ENCODE peak calls at places on chromosomes 2 and 18, in seven cellular contexts. Z is stomach, S is heart left ventricle, V is sigmoid colon, F is transverse colon, O is ovary, G is K562. R is an unnamed sample.

GRCh38 chr18:31206787-31207381 is 44.2 kb upstream of the DSC1 start:
- DNase-seq in V (no peak), O (no peak), G (peak; percentile 27), F (peak; percentile 91), S (peak; percentile 66), Z (peak; percentile 81), R (peak; percentile 92)

GRCh38 chr2:30716117-30716900 is 90.9 kb downstream of the CAPN13 start:
- DNase-seq in V (peak; percentile 33), S (no peak), F (no peak), G (no peak), Z (peak; percentile 19), O (no peak), R (no peak)

GRCh38 chr2:53314718-53315117 is 452.9 kb upstream of the CHAC2 start:
- DNase-seq in O (no peak), Z (no peak), S (no peak), G (no peak), V (no peak), F (no peak), R (no peak)

GRCh38 chr2:40315684-40316083 is 136.2 kb downstream of the SLC8A1 start:
- DNase-seq in Z (peak; percentile 26), G (no peak), V (no peak), S (no peak), F (no peak), O (no peak), R (no peak)

GRCh38 chr2:157603203-157603602 is 25.5 kb downstream of the ACVR1C start:
- DNase-seq in O (no peak), Z (no peak), S (no peak), G (no peak), V (no peak), F (no peak), R (no peak)

GRCh38 chr2:3662239-3662638 is 4.2 kb downstream of the ALLC start:
- DNase-seq in G (no peak), F (no peak), S (no peak), O (no peak), V (no peak), Z (no peak), R (peak; percentile 34)

GRCh38 chr2:106107509-106108131 is 86.5 kb downstream of the UXS1 start:
- DNase-seq in F (no peak), V (no peak), G (no peak), S (no peak), Z (no peak), O (no peak), R (no peak)

GRCh38 chr2:60531638-60532216 is 21.7 kb downstream of the BCL11A start:
- DNase-seq in V (peak; percentile 55), S (no peak), F (peak; percentile 60), G (no peak), Z (no peak), O (no peak), R (no peak)

GRCh38 chr2:189763908-189764661 is 1.5 kb upstream of the OSGEPL1 start:
- DNase-seq in V (no peak), S (no peak), O (no peak), F (no peak), Z (no peak), G (no peak), R (no peak)

GRCh38 chr2:30666307-30666874 is 140.9 kb downstream of the CAPN13 start:
- DNase-seq in O (no peak), G (no peak), V (peak; percentile 85), Z (no peak), F (no peak), S (no peak), R (peak; percentile 56)

GRCh38 chr18:6755107-6755506 is 25.6 kb downstream of the ARHGAP28 start:
- DNase-seq in S (no peak), G (no peak), V (no peak), O (no peak), F (no peak), Z (no peak), R (no peak)

GRCh38 chr2:158182681-158183350 is 81.1 kb downstream of the UPP2 start:
- DNase-seq in V (no peak), O (no peak), G (no peak), F (no peak), Z (no peak), S (no peak), R (no peak)

GRCh38 chr2:9699139-9699823 is 68.5 kb upstream of the YWHAQ start:
- DNase-seq in Z (no peak), S (no peak), G (peak; percentile 75), O (no peak), V (peak; percentile 12), F (no peak), R (no peak)

GRCh38 chr18:44895176-44895798 is 214.6 kb downstream of the SETBP1 start:
- DNase-seq in G (peak; percentile 15), S (peak; percentile 50), Z (peak; percentile 57), O (no peak), F (peak; percentile 76), V (no peak), R (peak; percentile 37)

GRCh38 chr2:164014791-164015190 is 279.0 kb upstream of the FIGN start:
- DNase-seq in V (no peak), Z (no peak), G (no peak), O (no peak), S (no peak), F (no peak), R (no peak)

GRCh38 chr2:220370764-220371163 is 743.3 kb downstream of the SLC4A3 start:
- DNase-seq in G (no peak), S (no peak), O (no peak), F (no peak), V (no peak), Z (no peak), R (no peak)

GRCh38 chr2:127525692-127526141 is 572 bp downstream of the IWS1 start:
- DNase-seq in G (no peak), V (no peak), F (no peak), O (no peak), Z (no peak), S (no peak), R (peak; percentile 86)
- TF ChIP-seq POLR2A in G (no peak), V (no peak), F (no peak), O (no peak), Z (no peak), S (no peak), R (no peak)

DNA sequence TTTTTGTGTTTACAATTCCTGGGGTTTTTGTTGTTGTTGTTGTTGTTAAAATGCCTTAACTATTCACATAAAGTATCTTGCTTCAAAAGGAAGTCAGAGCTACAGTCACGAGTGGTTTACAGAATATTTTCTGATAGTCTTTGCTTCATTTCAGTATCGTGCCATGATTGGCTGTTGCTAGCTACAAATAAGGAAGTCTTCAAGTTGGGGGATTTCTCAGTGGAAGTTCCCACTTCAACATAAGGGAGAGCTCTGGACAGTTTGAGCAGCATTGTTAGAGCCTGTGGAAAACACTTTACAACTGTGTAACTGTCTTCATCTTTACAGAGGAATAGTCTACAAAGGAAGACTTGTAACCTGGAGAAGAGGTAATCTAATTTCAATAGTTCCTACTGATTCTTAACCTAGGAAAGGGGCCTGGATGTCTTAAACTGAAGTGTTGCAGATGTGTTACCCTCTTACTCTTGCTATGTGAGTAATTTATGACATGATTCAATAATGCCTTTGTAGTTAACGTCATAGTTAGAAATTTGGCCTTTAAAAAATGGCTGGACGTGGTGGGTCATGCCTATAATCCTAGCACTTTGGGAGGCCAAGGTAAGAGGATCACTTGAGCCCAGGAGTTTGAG is 23.4 kb upstream of the TANK start:
- DNase-seq in S (no peak), V (no peak), G (no peak), Z (no peak), O (no peak), F (no peak), R (no peak)
- TF ChIP-seq POLR2A in S (no peak), V (no peak), G (no peak), Z (no peak), O (no peak), F (peak; percentile 54), R (no peak)

GRCh38 chr2:240631561-240632290 is 6.4 kb downstream of the GPR35 start:
- DNase-seq in Z (no peak), V (no peak), F (no peak), S (no peak), G (no peak), O (peak; percentile 16), R (no peak)

GRCh38 chr2:240629419-240629967 is 4.2 kb downstream of the GPR35 start:
- DNase-seq in O (no peak), G (no peak), Z (no peak), V (peak; percentile 56), F (peak; percentile 4), S (no peak), R (peak; percentile 53)

GRCh38 chr2:240628507-240629418 is 3.5 kb downstream of the GPR35 start:
- DNase-seq in S (no peak), V (peak; percentile 59), F (peak; percentile 4), O (peak; percentile 5), G (no peak), Z (no peak), R (no peak)

GRCh38 chr2:240630771-240631560 is 5.7 kb downstream of the GPR35 start:
- DNase-seq in G (no peak), S (no peak), O (no peak), F (no peak), V (no peak), Z (no peak), R (no peak)

DNA sequence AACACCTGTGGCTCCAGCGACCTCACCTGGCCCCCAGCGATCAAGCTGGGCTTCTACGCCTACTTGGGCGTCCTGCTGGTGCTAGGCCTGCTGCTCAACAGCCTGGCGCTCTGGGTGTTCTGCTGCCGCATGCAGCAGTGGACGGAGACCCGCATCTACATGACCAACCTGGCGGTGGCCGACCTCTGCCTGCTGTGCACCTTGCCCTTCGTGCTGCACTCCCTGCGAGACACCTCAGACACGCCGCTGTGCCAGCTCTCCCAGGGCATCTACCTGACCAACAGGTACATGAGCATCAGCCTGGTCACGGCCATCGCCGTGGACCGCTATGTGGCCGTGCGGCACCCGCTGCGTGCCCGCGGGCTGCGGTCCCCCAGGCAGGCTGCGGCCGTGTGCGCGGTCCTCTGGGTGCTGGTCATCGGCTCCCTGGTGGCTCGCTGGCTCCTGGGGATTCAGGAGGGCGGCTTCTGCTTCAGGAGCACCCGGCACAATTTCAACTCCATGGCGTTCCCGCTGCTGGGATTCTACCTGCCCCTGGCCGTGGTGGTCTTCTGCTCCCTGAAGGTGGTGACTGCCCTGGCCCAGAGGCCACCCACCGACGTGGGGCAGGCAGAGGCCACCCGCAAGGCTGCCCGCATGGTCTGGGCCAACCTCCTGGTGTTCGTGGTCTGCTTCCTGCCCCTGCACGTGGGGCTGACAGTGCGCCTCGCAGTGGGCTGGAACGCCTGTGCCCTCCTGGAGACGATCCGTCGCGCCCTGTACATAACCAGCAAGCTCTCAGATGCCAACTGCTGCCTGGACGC is 4.9 kb downstream of the GPR35 start:
- DNase-seq in V (peak; percentile 56), S (no peak), Z (no peak), F (peak; percentile 6), G (no peak), O (peak; percentile 14), R (peak; percentile 77)
- TF ChIP-seq POLR2A in V (no peak), S (no peak), Z (no peak), F (no peak), G (no peak), O (no peak), R (no peak)

DNA sequence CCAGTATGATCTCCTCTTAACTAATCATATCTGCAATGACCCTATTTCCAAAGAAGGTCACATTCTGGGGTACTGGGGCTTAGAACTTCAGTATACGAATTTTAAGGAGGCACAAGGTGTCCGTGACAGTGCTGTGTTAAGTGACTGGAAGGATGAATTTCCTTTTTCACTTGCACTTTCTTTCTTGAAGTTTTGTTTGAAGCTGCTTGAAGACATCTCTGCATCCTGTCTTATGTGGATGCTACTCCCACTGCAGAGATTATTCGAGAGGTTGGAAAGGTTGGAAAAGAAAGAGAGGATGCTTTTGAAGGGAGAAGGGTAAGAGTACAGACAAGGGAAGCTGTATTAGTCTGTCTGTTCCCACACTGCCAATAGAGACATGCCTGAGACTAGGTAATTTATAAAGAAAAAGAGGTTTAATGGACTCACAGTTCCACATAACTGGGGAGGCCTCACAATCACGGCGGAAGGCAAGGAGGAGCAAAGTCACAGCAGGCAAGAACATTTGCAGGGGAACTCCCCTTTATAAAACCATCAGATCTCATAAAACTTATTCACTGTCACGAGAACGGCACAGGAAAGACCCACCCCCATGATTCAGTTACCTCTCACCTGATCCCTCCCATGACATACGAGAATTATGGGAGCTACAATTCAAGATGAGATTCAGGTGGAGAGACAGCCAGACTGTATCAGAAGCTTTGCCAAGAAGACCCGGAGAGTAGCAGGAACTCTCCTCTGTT is 3.6 kb upstream of the RNF144A start:
- DNase-seq in S (no peak), F (no peak), O (no peak), V (no peak), G (no peak), Z (no peak), R (no peak)
- TF ChIP-seq POLR2A in S (no peak), F (no peak), O (no peak), V (no peak), G (no peak), Z (no peak), R (no peak)